ENCODE peak calls at places on chromosomes 3 and 15, in eight cellular contexts. One of them, this sample, is unnamed.

GRCh38 chr15:38843736-38844590 is 279.3 kb upstream of the RASGRP1 start:
- DNase-seq in psoas muscle: no peak
- DNase-seq in astrocyte of the spinal cord: no peak
- DNase-seq in body of pancreas: no peak
- DNase-seq in A673: no peak
- DNase-seq in choroid plexus epithelial cell: no peak
- DNase-seq in kidney epithelial cell: no peak
- DNase-seq in CD8-positive, alpha-beta T cell: no peak
- DNase-seq in this sample: no peak

GRCh38 chr3:80355144-80355543 is 587.3 kb upstream of the ROBO1 start:
- DNase-seq in astrocyte of the spinal cord: no peak
- DNase-seq in choroid plexus epithelial cell: peak
- DNase-seq in kidney epithelial cell: no peak
- DNase-seq in A673: no peak
- DNase-seq in body of pancreas: no peak
- DNase-seq in CD8-positive, alpha-beta T cell: no peak
- DNase-seq in psoas muscle: no peak
- DNase-seq in this sample: no peak

GRCh38 chr3:23874359-23875120 is 42.2 kb downstream of the NKIRAS1 start:
- DNase-seq in kidney epithelial cell: no peak
- DNase-seq in astrocyte of the spinal cord: peak
- DNase-seq in psoas muscle: no peak
- DNase-seq in CD8-positive, alpha-beta T cell: no peak
- DNase-seq in A673: no peak
- DNase-seq in body of pancreas: no peak
- DNase-seq in choroid plexus epithelial cell: peak
- DNase-seq in this sample: no peak

GRCh38 chr15:72306211-72306785 is 13.7 kb downstream of the CELF6 start:
- DNase-seq in kidney epithelial cell: no peak
- DNase-seq in body of pancreas: peak
- DNase-seq in choroid plexus epithelial cell: peak
- DNase-seq in psoas muscle: no peak
- DNase-seq in astrocyte of the spinal cord: peak
- DNase-seq in CD8-positive, alpha-beta T cell: peak
- DNase-seq in A673: peak
- DNase-seq in this sample: peak

GRCh38 chr3:169348981-169349942 is 314.2 kb downstream of the MECOM start:
- DNase-seq in psoas muscle: no peak
- DNase-seq in body of pancreas: no peak
- DNase-seq in choroid plexus epithelial cell: peak
- DNase-seq in kidney epithelial cell: peak
- DNase-seq in astrocyte of the spinal cord: peak
- DNase-seq in A673: no peak
- DNase-seq in CD8-positive, alpha-beta T cell: no peak
- DNase-seq in this sample: no peak

GRCh38 chr3:37809846-37810447 is 51.7 kb upstream of the CTDSPL start:
- DNase-seq in CD8-positive, alpha-beta T cell: no peak
- DNase-seq in psoas muscle: peak
- DNase-seq in astrocyte of the spinal cord: no peak
- DNase-seq in body of pancreas: no peak
- DNase-seq in choroid plexus epithelial cell: no peak
- DNase-seq in A673: no peak
- DNase-seq in kidney epithelial cell: no peak
- DNase-seq in this sample: no peak

GRCh38 chr3:69865920-69866679 is 126.8 kb downstream of the MITF start:
- DNase-seq in body of pancreas: peak
- DNase-seq in kidney epithelial cell: peak
- DNase-seq in A673: no peak
- DNase-seq in CD8-positive, alpha-beta T cell: no peak
- DNase-seq in choroid plexus epithelial cell: peak
- DNase-seq in astrocyte of the spinal cord: no peak
- DNase-seq in psoas muscle: no peak
- DNase-seq in this sample: no peak

GRCh38 chr3:45929042-45929679 is 14.1 kb upstream of the CXCR6 start:
- DNase-seq in psoas muscle: peak
- DNase-seq in body of pancreas: no peak
- DNase-seq in astrocyte of the spinal cord: no peak
- DNase-seq in kidney epithelial cell: no peak
- DNase-seq in A673: peak
- DNase-seq in choroid plexus epithelial cell: peak
- DNase-seq in CD8-positive, alpha-beta T cell: peak
- DNase-seq in this sample: peak

GRCh38 chr15:30921781-30922371 is 18.2 kb downstream of the FAN1 start:
- DNase-seq in CD8-positive, alpha-beta T cell: no peak
- DNase-seq in body of pancreas: no peak
- DNase-seq in psoas muscle: peak
- DNase-seq in choroid plexus epithelial cell: no peak
- DNase-seq in astrocyte of the spinal cord: peak
- DNase-seq in A673: no peak
- DNase-seq in kidney epithelial cell: peak
- DNase-seq in this sample: no peak

GRCh38 chr3:60854762-60855161 is 396.5 kb downstream of the FHIT start:
- DNase-seq in astrocyte of the spinal cord: no peak
- DNase-seq in A673: no peak
- DNase-seq in CD8-positive, alpha-beta T cell: no peak
- DNase-seq in body of pancreas: no peak
- DNase-seq in psoas muscle: no peak
- DNase-seq in kidney epithelial cell: no peak
- DNase-seq in choroid plexus epithelial cell: no peak
- DNase-seq in this sample: no peak

GRCh38 chr3:134029734-134030381 is at the start of gene SLCO2A1:
- DNase-seq in astrocyte of the spinal cord: peak
- DNase-seq in CD8-positive, alpha-beta T cell: no peak
- DNase-seq in kidney epithelial cell: no peak
- DNase-seq in psoas muscle: no peak
- DNase-seq in A673: no peak
- DNase-seq in choroid plexus epithelial cell: no peak
- DNase-seq in body of pancreas: peak
- DNase-seq in this sample: no peak

GRCh38 chr15:27500206-27500605 is 529.2 kb downstream of the GABRG3 start:
- DNase-seq in CD8-positive, alpha-beta T cell: no peak
- DNase-seq in choroid plexus epithelial cell: no peak
- DNase-seq in A673: no peak
- DNase-seq in body of pancreas: no peak
- DNase-seq in psoas muscle: no peak
- DNase-seq in astrocyte of the spinal cord: no peak
- DNase-seq in kidney epithelial cell: no peak
- DNase-seq in this sample: no peak

GRCh38 chr3:156037356-156037755 is 83.0 kb upstream of the KCNAB1 start:
- DNase-seq in psoas muscle: no peak
- DNase-seq in kidney epithelial cell: no peak
- DNase-seq in choroid plexus epithelial cell: no peak
- DNase-seq in astrocyte of the spinal cord: no peak
- DNase-seq in CD8-positive, alpha-beta T cell: no peak
- DNase-seq in A673: no peak
- DNase-seq in body of pancreas: no peak
- DNase-seq in this sample: peak

GRCh38 chr3:158731938-158732855 is at the start of gene RARRES1:
- DNase-seq in body of pancreas: peak
- DNase-seq in choroid plexus epithelial cell: peak
- DNase-seq in astrocyte of the spinal cord: peak
- DNase-seq in A673: peak
- DNase-seq in psoas muscle: peak
- DNase-seq in CD8-positive, alpha-beta T cell: no peak
- DNase-seq in kidney epithelial cell: no peak
- DNase-seq in this sample: peak

GRCh38 chr15:45320581-45320980 is 57.8 kb downstream of the GATM start:
- DNase-seq in body of pancreas: peak
- DNase-seq in A673: no peak
- DNase-seq in CD8-positive, alpha-beta T cell: no peak
- DNase-seq in astrocyte of the spinal cord: no peak
- DNase-seq in psoas muscle: no peak
- DNase-seq in choroid plexus epithelial cell: no peak
- DNase-seq in kidney epithelial cell: no peak
- DNase-seq in this sample: no peak

GRCh38 chr15:35437157-35437556 is 108.8 kb downstream of the DPH6 start:
- DNase-seq in astrocyte of the spinal cord: no peak
- DNase-seq in psoas muscle: no peak
- DNase-seq in choroid plexus epithelial cell: peak
- DNase-seq in CD8-positive, alpha-beta T cell: no peak
- DNase-seq in body of pancreas: no peak
- DNase-seq in A673: peak
- DNase-seq in kidney epithelial cell: no peak
- DNase-seq in this sample: no peak
- TF ChIP-seq CTCF in astrocyte of the spinal cord: peak
- TF ChIP-seq CTCF in psoas muscle: no peak
- TF ChIP-seq CTCF in choroid plexus epithelial cell: peak
- TF ChIP-seq CTCF in CD8-positive, alpha-beta T cell: no peak
- TF ChIP-seq CTCF in body of pancreas: no peak
- TF ChIP-seq CTCF in A673: peak
- TF ChIP-seq CTCF in kidney epithelial cell: no peak
- TF ChIP-seq CTCF in this sample: no peak

GRCh38 chr3:58236527-58237237 is 910 bp upstream of the ABHD6 start:
- DNase-seq in body of pancreas: no peak
- DNase-seq in choroid plexus epithelial cell: no peak
- DNase-seq in psoas muscle: no peak
- DNase-seq in A673: no peak
- DNase-seq in astrocyte of the spinal cord: no peak
- DNase-seq in CD8-positive, alpha-beta T cell: no peak
- DNase-seq in kidney epithelial cell: no peak
- DNase-seq in this sample: no peak

GRCh38 chr3:58237238-58237939 is at the start of gene ABHD6:
- DNase-seq in kidney epithelial cell: no peak
- DNase-seq in choroid plexus epithelial cell: peak
- DNase-seq in A673: peak
- DNase-seq in body of pancreas: peak
- DNase-seq in astrocyte of the spinal cord: peak
- DNase-seq in CD8-positive, alpha-beta T cell: peak
- DNase-seq in psoas muscle: peak
- DNase-seq in this sample: peak

GRCh38 chr3:58241321-58242044 is 3.9 kb downstream of the ABHD6 start:
- DNase-seq in astrocyte of the spinal cord: no peak
- DNase-seq in body of pancreas: no peak
- DNase-seq in A673: no peak
- DNase-seq in psoas muscle: no peak
- DNase-seq in kidney epithelial cell: no peak
- DNase-seq in CD8-positive, alpha-beta T cell: no peak
- DNase-seq in choroid plexus epithelial cell: no peak
- DNase-seq in this sample: no peak

GRCh38 chr3:58237940-58238681 is 519 bp downstream of the ABHD6 start:
- DNase-seq in A673: no peak
- DNase-seq in CD8-positive, alpha-beta T cell: no peak
- DNase-seq in choroid plexus epithelial cell: no peak
- DNase-seq in body of pancreas: peak
- DNase-seq in astrocyte of the spinal cord: no peak
- DNase-seq in kidney epithelial cell: no peak
- DNase-seq in psoas muscle: peak
- DNase-seq in this sample: peak

DNA sequence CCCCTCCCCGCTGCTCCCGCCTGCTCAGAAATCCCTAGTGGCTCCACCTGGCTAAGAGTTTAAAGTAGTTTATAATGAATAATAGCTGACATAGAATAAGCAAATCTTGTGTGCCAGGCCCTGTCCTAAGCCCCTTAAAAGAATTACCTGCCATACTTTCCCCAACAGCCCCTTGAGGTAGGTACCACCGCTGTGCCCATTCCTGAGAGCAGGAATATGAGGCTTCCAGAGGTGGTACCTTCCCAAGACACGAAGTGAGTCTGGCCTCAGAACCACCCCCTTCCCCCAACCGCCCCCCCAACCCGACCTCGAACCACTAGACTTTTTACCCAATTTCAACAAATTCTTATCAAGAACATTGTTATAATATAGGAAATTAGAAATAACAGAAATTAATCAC is 1.2 kb downstream of the ABHD6 start:
- DNase-seq in CD8-positive, alpha-beta T cell: no peak
- DNase-seq in choroid plexus epithelial cell: no peak
- DNase-seq in A673: no peak
- DNase-seq in kidney epithelial cell: no peak
- DNase-seq in body of pancreas: no peak
- DNase-seq in astrocyte of the spinal cord: no peak
- DNase-seq in psoas muscle: no peak
- DNase-seq in this sample: no peak
- H3K4me3 ChIP-seq in CD8-positive, alpha-beta T cell: peak
- H3K4me3 ChIP-seq in choroid plexus epithelial cell: peak
- H3K4me3 ChIP-seq in A673: peak
- H3K4me3 ChIP-seq in kidney epithelial cell: no peak
- H3K4me3 ChIP-seq in body of pancreas: no peak
- H3K4me3 ChIP-seq in astrocyte of the spinal cord: no peak
- H3K4me3 ChIP-seq in psoas muscle: peak
- H3K4me3 ChIP-seq in this sample: peak

GRCh38 chr15:34373951-34374350 is 7.0 kb upstream of the LPCAT4 start:
- DNase-seq in CD8-positive, alpha-beta T cell: no peak
- DNase-seq in A673: no peak
- DNase-seq in astrocyte of the spinal cord: no peak
- DNase-seq in kidney epithelial cell: no peak
- DNase-seq in choroid plexus epithelial cell: no peak
- DNase-seq in psoas muscle: no peak
- DNase-seq in body of pancreas: no peak
- DNase-seq in this sample: no peak

GRCh38 chr15:34374816-34375215 is 7.8 kb upstream of the LPCAT4 start:
- DNase-seq in choroid plexus epithelial cell: no peak
- DNase-seq in astrocyte of the spinal cord: no peak
- DNase-seq in CD8-positive, alpha-beta T cell: no peak
- DNase-seq in body of pancreas: no peak
- DNase-seq in kidney epithelial cell: no peak
- DNase-seq in A673: no peak
- DNase-seq in psoas muscle: no peak
- DNase-seq in this sample: no peak

GRCh38 chr15:34376856-34377255 is 9.9 kb upstream of the LPCAT4 start:
- DNase-seq in psoas muscle: no peak
- DNase-seq in CD8-positive, alpha-beta T cell: no peak
- DNase-seq in kidney epithelial cell: no peak
- DNase-seq in choroid plexus epithelial cell: no peak
- DNase-seq in astrocyte of the spinal cord: no peak
- DNase-seq in A673: no peak
- DNase-seq in body of pancreas: no peak
- DNase-seq in this sample: no peak
- TF ChIP-seq CTCF in psoas muscle: no peak
- TF ChIP-seq CTCF in CD8-positive, alpha-beta T cell: no peak
- TF ChIP-seq CTCF in kidney epithelial cell: no peak
- TF ChIP-seq CTCF in choroid plexus epithelial cell: no peak
- TF ChIP-seq CTCF in astrocyte of the spinal cord: no peak
- TF ChIP-seq CTCF in A673: no peak
- TF ChIP-seq CTCF in body of pancreas: no peak
- TF ChIP-seq CTCF in this sample: no peak

GRCh38 chr15:76347507-76348055 is 11.0 kb downstream of the ISL2 start:
- DNase-seq in psoas muscle: no peak
- DNase-seq in astrocyte of the spinal cord: no peak
- DNase-seq in A673: no peak
- DNase-seq in CD8-positive, alpha-beta T cell: no peak
- DNase-seq in body of pancreas: no peak
- DNase-seq in choroid plexus epithelial cell: no peak
- DNase-seq in kidney epithelial cell: no peak
- DNase-seq in this sample: no peak

GRCh38 chr15:76343313-76343996 is 6.9 kb downstream of the ISL2 start:
- DNase-seq in choroid plexus epithelial cell: no peak
- DNase-seq in CD8-positive, alpha-beta T cell: no peak
- DNase-seq in kidney epithelial cell: no peak
- DNase-seq in body of pancreas: no peak
- DNase-seq in A673: no peak
- DNase-seq in psoas muscle: no peak
- DNase-seq in astrocyte of the spinal cord: no peak
- DNase-seq in this sample: no peak

GRCh38 chr15:76346666-76347506 is 10.3 kb downstream of the ISL2 start:
- DNase-seq in kidney epithelial cell: no peak
- DNase-seq in body of pancreas: no peak
- DNase-seq in CD8-positive, alpha-beta T cell: no peak
- DNase-seq in psoas muscle: no peak
- DNase-seq in A673: peak
- DNase-seq in choroid plexus epithelial cell: no peak
- DNase-seq in astrocyte of the spinal cord: no peak
- DNase-seq in this sample: no peak

GRCh38 chr15:76345880-76346665 is 9.5 kb downstream of the ISL2 start:
- DNase-seq in A673: no peak
- DNase-seq in astrocyte of the spinal cord: no peak
- DNase-seq in CD8-positive, alpha-beta T cell: no peak
- DNase-seq in psoas muscle: no peak
- DNase-seq in body of pancreas: peak
- DNase-seq in kidney epithelial cell: no peak
- DNase-seq in choroid plexus epithelial cell: no peak
- DNase-seq in this sample: no peak

GRCh38 chr15:76345269-76345879 is 8.8 kb downstream of the ISL2 start:
- DNase-seq in kidney epithelial cell: no peak
- DNase-seq in choroid plexus epithelial cell: no peak
- DNase-seq in psoas muscle: no peak
- DNase-seq in astrocyte of the spinal cord: no peak
- DNase-seq in body of pancreas: no peak
- DNase-seq in CD8-positive, alpha-beta T cell: no peak
- DNase-seq in A673: no peak
- DNase-seq in this sample: no peak
- H3K4me3 ChIP-seq in kidney epithelial cell: no peak
- H3K4me3 ChIP-seq in choroid plexus epithelial cell: no peak
- H3K4me3 ChIP-seq in psoas muscle: no peak
- H3K4me3 ChIP-seq in astrocyte of the spinal cord: no peak
- H3K4me3 ChIP-seq in body of pancreas: no peak
- H3K4me3 ChIP-seq in CD8-positive, alpha-beta T cell: no peak
- H3K4me3 ChIP-seq in A673: peak
- H3K4me3 ChIP-seq in this sample: no peak